ENCODE peak calls at places on chromosomes 3 and 15, in ten cellular contexts. One of them, this sample, is unnamed.

GRCh38 chr3:20931834-20932233 is 745.8 kb upstream of the SGO1 start:
- DNase-seq in brain microvascular endothelial cell: no peak
- DNase-seq in mammary epithelial cell: no peak
- DNase-seq in stomach: no peak
- DNase-seq in CD8-positive, alpha-beta T cell: no peak
- DNase-seq in lung: no peak
- DNase-seq in choroid plexus epithelial cell: no peak
- DNase-seq in BE2C: no peak
- DNase-seq in astrocyte of the spinal cord: no peak
- DNase-seq in PC-3: no peak
- DNase-seq in this sample: no peak

GRCh38 chr3:149535395-149535685 is 60.8 kb downstream of the TM4SF4 start:
- DNase-seq in brain microvascular endothelial cell: no peak
- DNase-seq in mammary epithelial cell: no peak
- DNase-seq in stomach: no peak
- DNase-seq in CD8-positive, alpha-beta T cell: no peak
- DNase-seq in lung: no peak
- DNase-seq in choroid plexus epithelial cell: no peak
- DNase-seq in BE2C: no peak
- DNase-seq in astrocyte of the spinal cord: no peak
- DNase-seq in PC-3: no peak
- DNase-seq in this sample: no peak

GRCh38 chr3:96814581-96815567 is at the start of gene EPHA6:
- DNase-seq in brain microvascular endothelial cell: no peak
- DNase-seq in mammary epithelial cell: no peak
- DNase-seq in stomach: no peak
- DNase-seq in CD8-positive, alpha-beta T cell: no peak
- DNase-seq in lung: no peak
- DNase-seq in choroid plexus epithelial cell: no peak
- DNase-seq in BE2C: peak
- DNase-seq in astrocyte of the spinal cord: no peak
- DNase-seq in PC-3: no peak
- DNase-seq in this sample: no peak

GRCh38 chr15:64348455-64348854 is 7.5 kb downstream of the CSNK1G1 start:
- DNase-seq in brain microvascular endothelial cell: no peak
- DNase-seq in mammary epithelial cell: no peak
- DNase-seq in stomach: no peak
- DNase-seq in CD8-positive, alpha-beta T cell: no peak
- DNase-seq in lung: no peak
- DNase-seq in choroid plexus epithelial cell: no peak
- DNase-seq in BE2C: no peak
- DNase-seq in astrocyte of the spinal cord: peak
- DNase-seq in PC-3: no peak
- DNase-seq in this sample: no peak

GRCh38 chr3:156677120-156677479 is 2.7 kb downstream of the TIPARP start:
- DNase-seq in brain microvascular endothelial cell: no peak
- DNase-seq in mammary epithelial cell: no peak
- DNase-seq in stomach: no peak
- DNase-seq in CD8-positive, alpha-beta T cell: peak
- DNase-seq in lung: no peak
- DNase-seq in choroid plexus epithelial cell: peak
- DNase-seq in BE2C: no peak
- DNase-seq in astrocyte of the spinal cord: no peak
- DNase-seq in PC-3: no peak
- DNase-seq in this sample: no peak

GRCh38 chr3:185815391-185816282 is 9.2 kb downstream of the IGF2BP2 start:
- DNase-seq in brain microvascular endothelial cell: no peak
- DNase-seq in mammary epithelial cell: no peak
- DNase-seq in stomach: no peak
- DNase-seq in CD8-positive, alpha-beta T cell: no peak
- DNase-seq in lung: no peak
- DNase-seq in choroid plexus epithelial cell: peak
- DNase-seq in BE2C: no peak
- DNase-seq in astrocyte of the spinal cord: no peak
- DNase-seq in PC-3: no peak
- DNase-seq in this sample: no peak

GRCh38 chr3:73094127-73094526 is 32.7 kb downstream of the EBLN2 start:
- DNase-seq in brain microvascular endothelial cell: no peak
- DNase-seq in mammary epithelial cell: peak
- DNase-seq in stomach: no peak
- DNase-seq in CD8-positive, alpha-beta T cell: no peak
- DNase-seq in lung: no peak
- DNase-seq in choroid plexus epithelial cell: no peak
- DNase-seq in BE2C: no peak
- DNase-seq in astrocyte of the spinal cord: no peak
- DNase-seq in PC-3: no peak
- DNase-seq in this sample: no peak

GRCh38 chr3:7978104-7978457 is 523.5 kb upstream of the LMCD1 start:
- DNase-seq in brain microvascular endothelial cell: no peak
- DNase-seq in mammary epithelial cell: no peak
- DNase-seq in stomach: no peak
- DNase-seq in CD8-positive, alpha-beta T cell: no peak
- DNase-seq in lung: no peak
- DNase-seq in choroid plexus epithelial cell: peak
- DNase-seq in BE2C: peak
- DNase-seq in astrocyte of the spinal cord: no peak
- DNase-seq in PC-3: no peak
- DNase-seq in this sample: no peak

GRCh38 chr15:78314181-78314581 is 14.8 kb upstream of the SKIC8 start:
- DNase-seq in brain microvascular endothelial cell: no peak
- DNase-seq in mammary epithelial cell: no peak
- DNase-seq in stomach: no peak
- DNase-seq in CD8-positive, alpha-beta T cell: no peak
- DNase-seq in lung: no peak
- DNase-seq in choroid plexus epithelial cell: no peak
- DNase-seq in BE2C: no peak
- DNase-seq in astrocyte of the spinal cord: no peak
- DNase-seq in PC-3: no peak
- DNase-seq in this sample: no peak

GRCh38 chr3:75294124-75294523 is 370.0 kb upstream of the FRG2C start:
- DNase-seq in brain microvascular endothelial cell: peak
- DNase-seq in mammary epithelial cell: peak
- DNase-seq in stomach: peak
- DNase-seq in CD8-positive, alpha-beta T cell: no peak
- DNase-seq in lung: peak
- DNase-seq in choroid plexus epithelial cell: peak
- DNase-seq in BE2C: peak
- DNase-seq in astrocyte of the spinal cord: peak
- DNase-seq in PC-3: peak
- DNase-seq in this sample: no peak

GRCh38 chr3:176919836-176920760 is 277.2 kb downstream of the TBL1XR1 start:
- DNase-seq in brain microvascular endothelial cell: peak
- DNase-seq in mammary epithelial cell: peak
- DNase-seq in stomach: no peak
- DNase-seq in CD8-positive, alpha-beta T cell: no peak
- DNase-seq in lung: no peak
- DNase-seq in choroid plexus epithelial cell: peak
- DNase-seq in BE2C: no peak
- DNase-seq in astrocyte of the spinal cord: peak
- DNase-seq in PC-3: peak
- DNase-seq in this sample: no peak

GRCh38 chr3:101852315-101852714 is 3.0 kb downstream of the NFKBIZ start:
- DNase-seq in brain microvascular endothelial cell: no peak
- DNase-seq in mammary epithelial cell: no peak
- DNase-seq in stomach: no peak
- DNase-seq in CD8-positive, alpha-beta T cell: no peak
- DNase-seq in lung: no peak
- DNase-seq in choroid plexus epithelial cell: no peak
- DNase-seq in BE2C: no peak
- DNase-seq in astrocyte of the spinal cord: no peak
- DNase-seq in PC-3: no peak
- DNase-seq in this sample: no peak

GRCh38 chr3:101853971-101854370 is 4.7 kb downstream of the NFKBIZ start:
- DNase-seq in brain microvascular endothelial cell: no peak
- DNase-seq in mammary epithelial cell: no peak
- DNase-seq in stomach: no peak
- DNase-seq in CD8-positive, alpha-beta T cell: no peak
- DNase-seq in lung: no peak
- DNase-seq in choroid plexus epithelial cell: no peak
- DNase-seq in BE2C: no peak
- DNase-seq in astrocyte of the spinal cord: no peak
- DNase-seq in PC-3: no peak
- DNase-seq in this sample: no peak

GRCh38 chr3:101852983-101853382 is 3.7 kb downstream of the NFKBIZ start:
- DNase-seq in brain microvascular endothelial cell: no peak
- DNase-seq in mammary epithelial cell: no peak
- DNase-seq in stomach: no peak
- DNase-seq in CD8-positive, alpha-beta T cell: no peak
- DNase-seq in lung: no peak
- DNase-seq in choroid plexus epithelial cell: no peak
- DNase-seq in BE2C: no peak
- DNase-seq in astrocyte of the spinal cord: no peak
- DNase-seq in PC-3: no peak
- DNase-seq in this sample: no peak

GRCh38 chr3:101853465-101853864 is 4.2 kb downstream of the NFKBIZ start:
- DNase-seq in brain microvascular endothelial cell: no peak
- DNase-seq in mammary epithelial cell: no peak
- DNase-seq in stomach: no peak
- DNase-seq in CD8-positive, alpha-beta T cell: no peak
- DNase-seq in lung: no peak
- DNase-seq in choroid plexus epithelial cell: no peak
- DNase-seq in BE2C: no peak
- DNase-seq in astrocyte of the spinal cord: no peak
- DNase-seq in PC-3: no peak
- DNase-seq in this sample: no peak

DNA sequence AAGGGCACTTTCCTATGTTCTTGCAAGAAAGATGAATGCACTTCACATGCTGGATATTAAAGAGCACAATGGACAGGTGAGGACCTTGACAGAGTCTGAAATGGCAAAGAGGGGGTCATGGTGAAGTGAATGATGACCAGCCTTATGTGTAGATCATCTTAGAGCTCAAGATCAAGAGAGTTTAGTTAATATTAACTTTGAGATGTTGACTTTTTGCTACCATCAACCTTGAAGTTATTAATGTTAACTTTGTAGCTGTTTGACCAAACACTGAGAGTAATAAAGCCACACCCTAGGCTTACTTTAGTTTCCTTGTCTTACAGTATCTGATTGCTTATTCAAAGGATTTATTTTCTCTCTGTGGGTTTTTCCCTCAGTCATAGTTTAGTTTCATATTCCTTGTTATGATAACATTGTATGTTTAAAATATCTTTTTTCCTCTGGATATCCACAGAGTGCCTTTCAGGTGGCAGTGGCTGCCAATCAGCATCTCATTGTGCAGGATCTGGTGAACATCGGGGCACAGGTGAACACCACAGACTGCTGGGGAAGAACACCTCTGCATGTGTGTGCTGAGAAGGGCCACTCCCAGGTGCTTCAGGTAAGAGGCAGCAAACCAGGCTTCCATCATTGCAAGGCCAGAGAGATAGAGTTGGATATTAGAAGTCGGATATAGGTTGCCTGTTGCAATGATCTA is 5.4 kb downstream of the NFKBIZ start:
- DNase-seq in brain microvascular endothelial cell: no peak
- DNase-seq in mammary epithelial cell: no peak
- DNase-seq in stomach: peak
- DNase-seq in CD8-positive, alpha-beta T cell: no peak
- DNase-seq in lung: no peak
- DNase-seq in choroid plexus epithelial cell: no peak
- DNase-seq in BE2C: no peak
- DNase-seq in astrocyte of the spinal cord: no peak
- DNase-seq in PC-3: no peak
- DNase-seq in this sample: no peak
- H3K4me3 ChIP-seq in brain microvascular endothelial cell: no peak
- H3K4me3 ChIP-seq in mammary epithelial cell: no peak
- H3K4me3 ChIP-seq in stomach: no peak
- H3K4me3 ChIP-seq in CD8-positive, alpha-beta T cell: no peak
- H3K4me3 ChIP-seq in lung: no peak
- H3K4me3 ChIP-seq in choroid plexus epithelial cell: no peak
- H3K4me3 ChIP-seq in BE2C: no peak
- H3K4me3 ChIP-seq in astrocyte of the spinal cord: no peak
- H3K4me3 ChIP-seq in PC-3: no peak
- H3K4me3 ChIP-seq in this sample: no peak

DNA sequence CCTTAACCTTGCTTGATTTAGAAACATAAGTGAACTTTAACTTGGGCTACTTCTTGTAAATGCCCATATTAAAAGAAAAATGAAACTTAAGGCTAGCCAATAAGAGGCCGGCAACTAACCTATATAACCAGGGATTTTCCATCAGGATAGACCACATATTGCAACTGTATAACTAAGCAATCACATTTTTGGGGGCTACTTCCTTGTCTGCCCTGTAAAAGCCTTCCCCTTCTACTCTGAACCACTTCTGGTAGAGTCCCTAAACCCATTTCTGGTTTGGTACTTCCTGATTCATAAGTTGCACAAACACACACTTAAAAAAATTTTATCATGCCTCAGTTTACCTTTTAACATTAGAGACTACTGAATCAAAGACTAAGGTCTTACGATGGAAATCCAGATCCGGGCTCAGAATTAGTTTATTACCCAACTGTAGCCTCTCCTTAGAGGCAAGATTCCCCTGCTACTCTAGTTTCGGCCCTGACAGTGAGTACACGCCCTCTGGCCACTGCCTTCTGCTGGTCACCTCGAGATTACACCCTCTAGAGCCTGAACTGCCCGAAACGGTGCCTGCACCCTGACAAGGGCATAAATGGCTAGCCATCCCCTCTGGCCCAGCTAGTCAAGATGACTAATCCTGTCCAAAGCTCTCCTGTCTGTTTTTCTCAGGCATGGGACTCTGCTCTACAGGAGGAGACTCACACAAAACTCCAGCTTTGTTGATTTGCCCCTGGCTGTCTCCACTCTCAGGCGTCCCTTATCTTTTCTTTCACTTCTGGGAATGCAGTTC is 150.7 kb upstream of the UBE2E2 start:
- DNase-seq in brain microvascular endothelial cell: peak
- DNase-seq in mammary epithelial cell: no peak
- DNase-seq in stomach: no peak
- DNase-seq in CD8-positive, alpha-beta T cell: no peak
- DNase-seq in lung: no peak
- DNase-seq in choroid plexus epithelial cell: peak
- DNase-seq in BE2C: no peak
- DNase-seq in astrocyte of the spinal cord: no peak
- DNase-seq in PC-3: peak
- DNase-seq in this sample: no peak
- TF ChIP-seq CTCF in brain microvascular endothelial cell: peak
- TF ChIP-seq CTCF in mammary epithelial cell: no peak
- TF ChIP-seq CTCF in stomach: no peak
- TF ChIP-seq CTCF in CD8-positive, alpha-beta T cell: no peak
- TF ChIP-seq CTCF in lung: no peak
- TF ChIP-seq CTCF in choroid plexus epithelial cell: peak
- TF ChIP-seq CTCF in BE2C: no peak
- TF ChIP-seq CTCF in astrocyte of the spinal cord: peak
- TF ChIP-seq CTCF in PC-3: no peak
- TF ChIP-seq CTCF in this sample: no peak

GRCh38 chr15:84734794-84735479 is 13.5 kb upstream of the ZNF592 start:
- DNase-seq in brain microvascular endothelial cell: peak
- DNase-seq in mammary epithelial cell: peak
- DNase-seq in stomach: peak
- DNase-seq in CD8-positive, alpha-beta T cell: peak
- DNase-seq in lung: peak
- DNase-seq in choroid plexus epithelial cell: peak
- DNase-seq in BE2C: no peak
- DNase-seq in astrocyte of the spinal cord: peak
- DNase-seq in PC-3: peak
- DNase-seq in this sample: no peak
- H3K4me3 ChIP-seq in brain microvascular endothelial cell: peak
- H3K4me3 ChIP-seq in mammary epithelial cell: peak
- H3K4me3 ChIP-seq in stomach: no peak
- H3K4me3 ChIP-seq in CD8-positive, alpha-beta T cell: peak
- H3K4me3 ChIP-seq in lung: no peak
- H3K4me3 ChIP-seq in choroid plexus epithelial cell: peak
- H3K4me3 ChIP-seq in BE2C: no peak
- H3K4me3 ChIP-seq in astrocyte of the spinal cord: no peak
- H3K4me3 ChIP-seq in PC-3: peak
- H3K4me3 ChIP-seq in this sample: no peak

GRCh38 chr15:29692527-29692926 is 129.7 kb downstream of the TJP1 start:
- DNase-seq in brain microvascular endothelial cell: no peak
- DNase-seq in mammary epithelial cell: no peak
- DNase-seq in stomach: no peak
- DNase-seq in CD8-positive, alpha-beta T cell: no peak
- DNase-seq in lung: no peak
- DNase-seq in choroid plexus epithelial cell: no peak
- DNase-seq in BE2C: no peak
- DNase-seq in astrocyte of the spinal cord: no peak
- DNase-seq in PC-3: no peak
- DNase-seq in this sample: no peak
- TF ChIP-seq CTCF in brain microvascular endothelial cell: peak
- TF ChIP-seq CTCF in mammary epithelial cell: peak
- TF ChIP-seq CTCF in stomach: no peak
- TF ChIP-seq CTCF in CD8-positive, alpha-beta T cell: no peak
- TF ChIP-seq CTCF in lung: no peak
- TF ChIP-seq CTCF in choroid plexus epithelial cell: peak
- TF ChIP-seq CTCF in BE2C: peak
- TF ChIP-seq CTCF in astrocyte of the spinal cord: peak
- TF ChIP-seq CTCF in PC-3: peak
- TF ChIP-seq CTCF in this sample: peak